ENCODE peak calls at places on chromosomes 7 and 10, in seven cellular contexts. One of them, this sample, is unnamed.

GRCh38 chr10:51214897-51215227 is 140.6 kb downstream of the PRKG1 start:
- DNase-seq in activated CD8-positive, alpha-beta T cell treated with anti-CD3 and anti-CD28 coated beads for 36 hours: no peak
- DNase-seq in nephron progenitor cell: no peak
- DNase-seq in D341Med: no peak
- DNase-seq in fibroblast of lung: no peak
- DNase-seq in posterior cingulate gyrus: no peak
- DNase-seq in NCI-H1105 treated with DMSO at 0.1 percent for 48 hours: no peak
- DNase-seq in this sample: no peak

GRCh38 chr10:48526371-48526821 is 78.5 kb downstream of the ARHGAP22 start:
- DNase-seq in D341Med: no peak
- DNase-seq in nephron progenitor cell: no peak
- DNase-seq in fibroblast of lung: peak
- DNase-seq in activated CD8-positive, alpha-beta T cell treated with anti-CD3 and anti-CD28 coated beads for 36 hours: no peak
- DNase-seq in NCI-H1105 treated with DMSO at 0.1 percent for 48 hours: no peak
- DNase-seq in posterior cingulate gyrus: no peak
- DNase-seq in this sample: peak

GRCh38 chr7:78852951-78853350 is 600.5 kb downstream of the MAGI2 start:
- DNase-seq in fibroblast of lung: peak
- DNase-seq in posterior cingulate gyrus: no peak
- DNase-seq in activated CD8-positive, alpha-beta T cell treated with anti-CD3 and anti-CD28 coated beads for 36 hours: no peak
- DNase-seq in nephron progenitor cell: no peak
- DNase-seq in D341Med: no peak
- DNase-seq in NCI-H1105 treated with DMSO at 0.1 percent for 48 hours: no peak
- DNase-seq in this sample: peak

GRCh38 chr10:91975438-91975837 is 51.9 kb downstream of the BTAF1 start:
- DNase-seq in nephron progenitor cell: no peak
- DNase-seq in fibroblast of lung: no peak
- DNase-seq in D341Med: no peak
- DNase-seq in activated CD8-positive, alpha-beta T cell treated with anti-CD3 and anti-CD28 coated beads for 36 hours: no peak
- DNase-seq in NCI-H1105 treated with DMSO at 0.1 percent for 48 hours: no peak
- DNase-seq in posterior cingulate gyrus: no peak
- DNase-seq in this sample: no peak

GRCh38 chr7:114957434-114957833 is 35.5 kb downstream of the MDFIC start:
- DNase-seq in fibroblast of lung: no peak
- DNase-seq in nephron progenitor cell: no peak
- DNase-seq in D341Med: no peak
- DNase-seq in NCI-H1105 treated with DMSO at 0.1 percent for 48 hours: no peak
- DNase-seq in posterior cingulate gyrus: no peak
- DNase-seq in activated CD8-positive, alpha-beta T cell treated with anti-CD3 and anti-CD28 coated beads for 36 hours: no peak
- DNase-seq in this sample: no peak

GRCh38 chr7:128311003-128311402 is 32.7 kb downstream of the RBM28 start:
- DNase-seq in NCI-H1105 treated with DMSO at 0.1 percent for 48 hours: no peak
- DNase-seq in fibroblast of lung: no peak
- DNase-seq in D341Med: no peak
- DNase-seq in nephron progenitor cell: no peak
- DNase-seq in posterior cingulate gyrus: no peak
- DNase-seq in activated CD8-positive, alpha-beta T cell treated with anti-CD3 and anti-CD28 coated beads for 36 hours: no peak
- DNase-seq in this sample: no peak

GRCh38 chr7:80428161-80429054 is 83.5 kb downstream of the GNAT3 start:
- DNase-seq in nephron progenitor cell: no peak
- DNase-seq in NCI-H1105 treated with DMSO at 0.1 percent for 48 hours: peak
- DNase-seq in activated CD8-positive, alpha-beta T cell treated with anti-CD3 and anti-CD28 coated beads for 36 hours: peak
- DNase-seq in posterior cingulate gyrus: no peak
- DNase-seq in D341Med: peak
- DNase-seq in fibroblast of lung: peak
- DNase-seq in this sample: no peak

GRCh38 chr10:1715821-1716220 is 21.5 kb downstream of the ADARB2 start:
- DNase-seq in posterior cingulate gyrus: no peak
- DNase-seq in fibroblast of lung: no peak
- DNase-seq in activated CD8-positive, alpha-beta T cell treated with anti-CD3 and anti-CD28 coated beads for 36 hours: peak
- DNase-seq in nephron progenitor cell: peak
- DNase-seq in D341Med: peak
- DNase-seq in NCI-H1105 treated with DMSO at 0.1 percent for 48 hours: no peak
- DNase-seq in this sample: no peak

GRCh38 chr7:71548746-71549145 is 416.8 kb downstream of the GALNT17 start:
- DNase-seq in D341Med: no peak
- DNase-seq in NCI-H1105 treated with DMSO at 0.1 percent for 48 hours: no peak
- DNase-seq in fibroblast of lung: peak
- DNase-seq in nephron progenitor cell: no peak
- DNase-seq in activated CD8-positive, alpha-beta T cell treated with anti-CD3 and anti-CD28 coated beads for 36 hours: no peak
- DNase-seq in posterior cingulate gyrus: no peak
- DNase-seq in this sample: no peak

GRCh38 chr7:142880886-142881505 is 4.5 kb downstream of the TRPV6 start:
- DNase-seq in NCI-H1105 treated with DMSO at 0.1 percent for 48 hours: peak
- DNase-seq in nephron progenitor cell: peak
- DNase-seq in activated CD8-positive, alpha-beta T cell treated with anti-CD3 and anti-CD28 coated beads for 36 hours: peak
- DNase-seq in posterior cingulate gyrus: no peak
- DNase-seq in fibroblast of lung: peak
- DNase-seq in D341Med: peak
- DNase-seq in this sample: no peak

GRCh38 chr7:148116195-148116594 is 474.4 kb upstream of the C7orf33 start:
- DNase-seq in activated CD8-positive, alpha-beta T cell treated with anti-CD3 and anti-CD28 coated beads for 36 hours: no peak
- DNase-seq in D341Med: no peak
- DNase-seq in nephron progenitor cell: no peak
- DNase-seq in posterior cingulate gyrus: no peak
- DNase-seq in fibroblast of lung: no peak
- DNase-seq in NCI-H1105 treated with DMSO at 0.1 percent for 48 hours: no peak
- DNase-seq in this sample: no peak

GRCh38 chr7:5479133-5479745 is 55.6 kb upstream of the TNRC18 start:
- DNase-seq in posterior cingulate gyrus: no peak
- DNase-seq in fibroblast of lung: no peak
- DNase-seq in nephron progenitor cell: no peak
- DNase-seq in NCI-H1105 treated with DMSO at 0.1 percent for 48 hours: no peak
- DNase-seq in activated CD8-positive, alpha-beta T cell treated with anti-CD3 and anti-CD28 coated beads for 36 hours: no peak
- DNase-seq in D341Med: no peak
- DNase-seq in this sample: no peak

GRCh38 chr10:121702351-121703320 is 104.4 kb upstream of the FGFR2 start:
- DNase-seq in nephron progenitor cell: no peak
- DNase-seq in activated CD8-positive, alpha-beta T cell treated with anti-CD3 and anti-CD28 coated beads for 36 hours: no peak
- DNase-seq in NCI-H1105 treated with DMSO at 0.1 percent for 48 hours: no peak
- DNase-seq in fibroblast of lung: peak
- DNase-seq in D341Med: no peak
- DNase-seq in posterior cingulate gyrus: no peak
- DNase-seq in this sample: peak

GRCh38 chr10:68856352-68856751 is 29.0 kb downstream of the STOX1 start:
- DNase-seq in NCI-H1105 treated with DMSO at 0.1 percent for 48 hours: no peak
- DNase-seq in fibroblast of lung: no peak
- DNase-seq in D341Med: no peak
- DNase-seq in posterior cingulate gyrus: no peak
- DNase-seq in activated CD8-positive, alpha-beta T cell treated with anti-CD3 and anti-CD28 coated beads for 36 hours: no peak
- DNase-seq in nephron progenitor cell: no peak
- DNase-seq in this sample: no peak

GRCh38 chr10:31194986-31195385 is 124.0 kb upstream of the ZEB1 start:
- DNase-seq in D341Med: no peak
- DNase-seq in posterior cingulate gyrus: no peak
- DNase-seq in NCI-H1105 treated with DMSO at 0.1 percent for 48 hours: no peak
- DNase-seq in fibroblast of lung: peak
- DNase-seq in activated CD8-positive, alpha-beta T cell treated with anti-CD3 and anti-CD28 coated beads for 36 hours: no peak
- DNase-seq in nephron progenitor cell: no peak
- DNase-seq in this sample: no peak

GRCh38 chr7:38321515-38321944 is 48.1 kb upstream of the TARP start:
- DNase-seq in fibroblast of lung: peak
- DNase-seq in activated CD8-positive, alpha-beta T cell treated with anti-CD3 and anti-CD28 coated beads for 36 hours: peak
- DNase-seq in posterior cingulate gyrus: no peak
- DNase-seq in nephron progenitor cell: no peak
- DNase-seq in NCI-H1105 treated with DMSO at 0.1 percent for 48 hours: no peak
- DNase-seq in D341Med: no peak
- DNase-seq in this sample: peak

GRCh38 chr7:3597243-3597642 is 296.2 kb downstream of the SDK1 start:
- DNase-seq in nephron progenitor cell: no peak
- DNase-seq in posterior cingulate gyrus: no peak
- DNase-seq in NCI-H1105 treated with DMSO at 0.1 percent for 48 hours: no peak
- DNase-seq in D341Med: no peak
- DNase-seq in activated CD8-positive, alpha-beta T cell treated with anti-CD3 and anti-CD28 coated beads for 36 hours: no peak
- DNase-seq in fibroblast of lung: no peak
- DNase-seq in this sample: no peak

GRCh38 chr7:489876-490275 is 29.8 kb downstream of the PDGFA start:
- DNase-seq in nephron progenitor cell: no peak
- DNase-seq in NCI-H1105 treated with DMSO at 0.1 percent for 48 hours: no peak
- DNase-seq in D341Med: no peak
- DNase-seq in activated CD8-positive, alpha-beta T cell treated with anti-CD3 and anti-CD28 coated beads for 36 hours: no peak
- DNase-seq in fibroblast of lung: no peak
- DNase-seq in posterior cingulate gyrus: no peak
- DNase-seq in this sample: no peak

GRCh38 chr10:101062231-101063161 is 707 bp downstream of the KAZALD1 start:
- DNase-seq in NCI-H1105 treated with DMSO at 0.1 percent for 48 hours: peak
- DNase-seq in activated CD8-positive, alpha-beta T cell treated with anti-CD3 and anti-CD28 coated beads for 36 hours: peak
- DNase-seq in fibroblast of lung: peak
- DNase-seq in D341Med: no peak
- DNase-seq in posterior cingulate gyrus: no peak
- DNase-seq in nephron progenitor cell: peak
- DNase-seq in this sample: no peak

GRCh38 chr10:107561136-107561650 is 396.7 kb upstream of the SORCS1 start:
- DNase-seq in NCI-H1105 treated with DMSO at 0.1 percent for 48 hours: no peak
- DNase-seq in posterior cingulate gyrus: no peak
- DNase-seq in fibroblast of lung: peak
- DNase-seq in nephron progenitor cell: no peak
- DNase-seq in activated CD8-positive, alpha-beta T cell treated with anti-CD3 and anti-CD28 coated beads for 36 hours: no peak
- DNase-seq in D341Med: no peak
- DNase-seq in this sample: no peak

GRCh38 chr7:374706-375490 is 84.9 kb downstream of the FOXL3 start:
- DNase-seq in posterior cingulate gyrus: no peak
- DNase-seq in NCI-H1105 treated with DMSO at 0.1 percent for 48 hours: no peak
- DNase-seq in nephron progenitor cell: no peak
- DNase-seq in D341Med: peak
- DNase-seq in activated CD8-positive, alpha-beta T cell treated with anti-CD3 and anti-CD28 coated beads for 36 hours: peak
- DNase-seq in fibroblast of lung: no peak
- DNase-seq in this sample: no peak

GRCh38 chr10:114188001-114188400 is 8.8 kb downstream of the TDRD1 start:
- DNase-seq in D341Med: no peak
- DNase-seq in NCI-H1105 treated with DMSO at 0.1 percent for 48 hours: no peak
- DNase-seq in nephron progenitor cell: no peak
- DNase-seq in activated CD8-positive, alpha-beta T cell treated with anti-CD3 and anti-CD28 coated beads for 36 hours: no peak
- DNase-seq in posterior cingulate gyrus: no peak
- DNase-seq in fibroblast of lung: no peak
- DNase-seq in this sample: no peak

GRCh38 chr7:116557901-116558300 is 33.1 kb downstream of the CAV1 start:
- DNase-seq in nephron progenitor cell: no peak
- DNase-seq in fibroblast of lung: no peak
- DNase-seq in NCI-H1105 treated with DMSO at 0.1 percent for 48 hours: no peak
- DNase-seq in posterior cingulate gyrus: no peak
- DNase-seq in D341Med: no peak
- DNase-seq in activated CD8-positive, alpha-beta T cell treated with anti-CD3 and anti-CD28 coated beads for 36 hours: no peak
- DNase-seq in this sample: no peak

GRCh38 chr10:99993994-99994689 is 15.6 kb downstream of the DNMBP start:
- DNase-seq in nephron progenitor cell: no peak
- DNase-seq in activated CD8-positive, alpha-beta T cell treated with anti-CD3 and anti-CD28 coated beads for 36 hours: peak
- DNase-seq in posterior cingulate gyrus: no peak
- DNase-seq in NCI-H1105 treated with DMSO at 0.1 percent for 48 hours: no peak
- DNase-seq in D341Med: peak
- DNase-seq in fibroblast of lung: peak
- DNase-seq in this sample: no peak

GRCh38 chr10:17744395-17744841 is 7.6 kb upstream of the TMEM236 start:
- DNase-seq in D341Med: no peak
- DNase-seq in posterior cingulate gyrus: no peak
- DNase-seq in activated CD8-positive, alpha-beta T cell treated with anti-CD3 and anti-CD28 coated beads for 36 hours: no peak
- DNase-seq in fibroblast of lung: no peak
- DNase-seq in NCI-H1105 treated with DMSO at 0.1 percent for 48 hours: no peak
- DNase-seq in nephron progenitor cell: no peak
- DNase-seq in this sample: no peak

GRCh38 chr10:122656308-122656705 is 43.3 kb downstream of the C10orf120 start:
- DNase-seq in nephron progenitor cell: no peak
- DNase-seq in D341Med: no peak
- DNase-seq in NCI-H1105 treated with DMSO at 0.1 percent for 48 hours: no peak
- DNase-seq in fibroblast of lung: no peak
- DNase-seq in activated CD8-positive, alpha-beta T cell treated with anti-CD3 and anti-CD28 coated beads for 36 hours: no peak
- DNase-seq in posterior cingulate gyrus: no peak
- DNase-seq in this sample: no peak

GRCh38 chr10:132665946-132666732 is 119.8 kb downstream of the NKX6-2 start:
- DNase-seq in fibroblast of lung: peak
- DNase-seq in D341Med: no peak
- DNase-seq in posterior cingulate gyrus: no peak
- DNase-seq in NCI-H1105 treated with DMSO at 0.1 percent for 48 hours: no peak
- DNase-seq in activated CD8-positive, alpha-beta T cell treated with anti-CD3 and anti-CD28 coated beads for 36 hours: peak
- DNase-seq in nephron progenitor cell: no peak
- DNase-seq in this sample: peak

GRCh38 chr7:10122573-10123100 is 851.0 kb upstream of the PHF14 start:
- DNase-seq in D341Med: peak
- DNase-seq in posterior cingulate gyrus: peak
- DNase-seq in nephron progenitor cell: peak
- DNase-seq in NCI-H1105 treated with DMSO at 0.1 percent for 48 hours: no peak
- DNase-seq in fibroblast of lung: peak
- DNase-seq in activated CD8-positive, alpha-beta T cell treated with anti-CD3 and anti-CD28 coated beads for 36 hours: no peak
- DNase-seq in this sample: no peak

GRCh38 chr10:114471906-114472873 is 67.9 kb upstream of the AFAP1L2 start:
- DNase-seq in nephron progenitor cell: no peak
- DNase-seq in D341Med: peak
- DNase-seq in fibroblast of lung: no peak
- DNase-seq in NCI-H1105 treated with DMSO at 0.1 percent for 48 hours: no peak
- DNase-seq in activated CD8-positive, alpha-beta T cell treated with anti-CD3 and anti-CD28 coated beads for 36 hours: no peak
- DNase-seq in posterior cingulate gyrus: no peak
- DNase-seq in this sample: no peak

GRCh38 chr10:126133906-126134703 is 237.7 kb downstream of the FANK1 start:
- DNase-seq in posterior cingulate gyrus: no peak
- DNase-seq in activated CD8-positive, alpha-beta T cell treated with anti-CD3 and anti-CD28 coated beads for 36 hours: no peak
- DNase-seq in D341Med: no peak
- DNase-seq in nephron progenitor cell: no peak
- DNase-seq in fibroblast of lung: peak
- DNase-seq in NCI-H1105 treated with DMSO at 0.1 percent for 48 hours: no peak
- DNase-seq in this sample: peak

GRCh38 chr10:87861566-87861952 is 1.8 kb downstream of the KLLN start:
- DNase-seq in activated CD8-positive, alpha-beta T cell treated with anti-CD3 and anti-CD28 coated beads for 36 hours: peak
- DNase-seq in D341Med: no peak
- DNase-seq in nephron progenitor cell: peak
- DNase-seq in fibroblast of lung: peak
- DNase-seq in NCI-H1105 treated with DMSO at 0.1 percent for 48 hours: no peak
- DNase-seq in posterior cingulate gyrus: peak
- DNase-seq in this sample: no peak

GRCh38 chr7:4745971-4746919 is 29.2 kb upstream of the AP5Z1 start:
- DNase-seq in activated CD8-positive, alpha-beta T cell treated with anti-CD3 and anti-CD28 coated beads for 36 hours: peak
- DNase-seq in nephron progenitor cell: no peak
- DNase-seq in NCI-H1105 treated with DMSO at 0.1 percent for 48 hours: no peak
- DNase-seq in posterior cingulate gyrus: no peak
- DNase-seq in D341Med: no peak
- DNase-seq in fibroblast of lung: peak
- DNase-seq in this sample: peak

GRCh38 chr10:52639652-52640051 is 132.9 kb downstream of the MBL2 start:
- DNase-seq in nephron progenitor cell: no peak
- DNase-seq in activated CD8-positive, alpha-beta T cell treated with anti-CD3 and anti-CD28 coated beads for 36 hours: no peak
- DNase-seq in NCI-H1105 treated with DMSO at 0.1 percent for 48 hours: no peak
- DNase-seq in D341Med: no peak
- DNase-seq in posterior cingulate gyrus: no peak
- DNase-seq in fibroblast of lung: peak
- DNase-seq in this sample: no peak

GRCh38 chr7:158239290-158239981 is 348.2 kb downstream of the PTPRN2 start:
- DNase-seq in nephron progenitor cell: no peak
- DNase-seq in D341Med: no peak
- DNase-seq in fibroblast of lung: no peak
- DNase-seq in NCI-H1105 treated with DMSO at 0.1 percent for 48 hours: peak
- DNase-seq in activated CD8-positive, alpha-beta T cell treated with anti-CD3 and anti-CD28 coated beads for 36 hours: no peak
- DNase-seq in posterior cingulate gyrus: no peak
- DNase-seq in this sample: no peak

This sample was measured in AG09309.